ENCODE peak calls at places on chromosomes 1 and 21, in four cellular contexts. B, F, I and Y are unnamed samples. For H3K4me1, the result is how much of the 10 kb centered on the place peaks cover.

GRCh38 chr21:25402134-25402957 is 204.9 kb downstream of the MRPL39 start:
- DNase-seq in B (no peak), F (no peak), I (no peak), Y (no peak)

GRCh38 chr1:237672748-237673147 is 218.0 kb downstream of the ZP4 start:
- DNase-seq in B (no peak), F (no peak), I (no peak), Y (no peak)

GRCh38 chr1:201461783-201462441 is 7.1 kb downstream of the PHLDA3 start:
- DNase-seq in B (peak), F (peak), I (peak), Y (no peak)

GRCh38 chr1:170987397-170987796 is 52.1 kb downstream of the MROH9 start:
- DNase-seq in B (no peak), F (no peak), I (no peak), Y (no peak)

GRCh38 chr1:43774359-43774758 is 67.0 kb downstream of the ST3GAL3 start:
- DNase-seq in B (no peak), F (no peak), I (no peak), Y (no peak)

GRCh38 chr1:157364612-157365011 is 187.7 kb downstream of the FCRL5 start:
- DNase-seq in B (no peak), F (no peak), I (no peak), Y (no peak)

GRCh38 chr1:24899581-24900485 is 30.2 kb downstream of the RUNX3 start:
- DNase-seq in B (no peak), F (no peak), I (no peak), Y (no peak)

GRCh38 chr1:47934243-47934805 is 62.9 kb downstream of the TRABD2B start:
- DNase-seq in B (peak), F (no peak), I (peak), Y (no peak)

GRCh38 chr1:213793482-213794067 is 194.2 kb upstream of the PROX1 start:
- DNase-seq in B (no peak), F (no peak), I (no peak), Y (no peak)

GRCh38 chr1:153883223-153883622 is 39.5 kb downstream of the GATAD2B start:
- DNase-seq in B (no peak), F (no peak), I (no peak), Y (no peak)

GRCh38 chr1:238991730-238992490 is 394.5 kb upstream of the CHRM3 start:
- DNase-seq in B (no peak), F (no peak), I (no peak), Y (no peak)

GRCh38 chr1:1199141-1199960 is 7.0 kb downstream of the TNFRSF18 start:
- DNase-seq in B (no peak), F (no peak), I (peak), Y (no peak)

GRCh38 chr21:16978309-16978895 is 534.4 kb upstream of the CXADR start:
- DNase-seq in B (no peak), F (no peak), I (no peak), Y (no peak)

GRCh38 chr21:16426936-16427335 is 697.2 kb downstream of the USP25 start:
- DNase-seq in B (no peak), F (no peak), I (no peak), Y (no peak)

GRCh38 chr1:160795951-160796383 is at the start of gene LY9:
- DNase-seq in B (no peak), F (no peak), I (no peak), Y (peak)

GRCh38 chr21:15557925-15558324 is 171.9 kb upstream of the USP25 start:
- DNase-seq in B (no peak), F (no peak), I (no peak), Y (no peak)

GRCh38 chr21:33844104-33844889 is 71.3 kb downstream of the ATP5PO start:
- DNase-seq in B (no peak), F (peak), I (peak), Y (no peak)

GRCh38 chr21:14554948-14555347 is 8.8 kb upstream of the SAMSN1 start:
- DNase-seq in B (no peak), F (no peak), I (no peak), Y (no peak)

GRCh38 chr1:237759371-237759770 is 131.4 kb downstream of the ZP4 start:
- DNase-seq in B (no peak), F (no peak), I (no peak), Y (no peak)

GRCh38 chr1:93537924-93538323 is 90.0 kb downstream of the FNBP1L start:
- DNase-seq in B (no peak), F (no peak), I (no peak), Y (no peak)

GRCh38 chr1:12546771-12547585 is 71.0 kb downstream of the DHRS3 start:
- DNase-seq in B (no peak), F (no peak), I (peak), Y (no peak)

GRCh38 chr1:171433451-171433850 is 51.9 kb upstream of the PRRC2C start:
- DNase-seq in B (no peak), F (peak), I (no peak), Y (no peak)

GRCh38 chr1:223444411-223444810 is 51.2 kb downstream of the CCDC185 start:
- DNase-seq in B (no peak), F (no peak), I (no peak), Y (no peak)

GRCh38 chr1:37875833-37876232 is 16.4 kb upstream of the MTF1 start:
- DNase-seq in B (no peak), F (no peak), I (no peak), Y (no peak)

GRCh38 chr1:119542492-119542946 is 35.5 kb downstream of the HSD3B1 start:
- DNase-seq in B (no peak), F (no peak), I (no peak), Y (no peak)

GRCh38 chr1:157472302-157472701 is 80.0 kb downstream of the FCRL5 start:
- DNase-seq in B (no peak), F (no peak), I (no peak), Y (no peak)

GRCh38 chr1:39926343-39926769 is 24.6 kb upstream of the MYCL start:
- DNase-seq in B (peak), F (no peak), I (no peak), Y (no peak)

GRCh38 chr1:66999640-67000400 is 54.1 kb downstream of the SLC35D1 start:
- DNase-seq in B (no peak), F (no peak), I (no peak), Y (no peak)
- H3K27ac ChIP-seq in B (no peak), F (no peak), I (no peak), Y (no peak)

GRCh38 chr1:8791819-8792218 is 25.6 kb downstream of the RERE start:
- DNase-seq in B (no peak), F (no peak), I (no peak), Y (no peak)

GRCh38 chr1:8794605-8795004 is 22.8 kb downstream of the RERE start:
- DNase-seq in B (no peak), F (no peak), I (no peak), Y (no peak)

GRCh38 chr1:8796812-8797211 is 20.6 kb downstream of the RERE start:
- DNase-seq in B (no peak), F (no peak), I (no peak), Y (no peak)

GRCh38 chr1:8800416-8800815 is 17.0 kb downstream of the RERE start:
- DNase-seq in B (no peak), F (no peak), I (no peak), Y (no peak)

GRCh38 chr1:8797230-8797629 is 20.2 kb downstream of the RERE start:
- DNase-seq in B (no peak), F (no peak), I (no peak), Y (no peak)
- H3K4me1 ChIP-seq in B (under half), F (under half), I (under half), Y (under half)

GRCh38 chr1:6447016-6447817 is 18.8 kb downstream of the TNFRSF25 start:
- DNase-seq in B (no peak), F (no peak), I (no peak), Y (peak)

GRCh38 chr1:6446665-6447015 is 19.3 kb downstream of the TNFRSF25 start:
- DNase-seq in B (no peak), F (no peak), I (no peak), Y (no peak)

GRCh38 chr1:6450005-6450450 is 15.9 kb downstream of the TNFRSF25 start:
- DNase-seq in B (no peak), F (no peak), I (no peak), Y (no peak)

GRCh38 chr1:6448749-6449631 is 17.0 kb downstream of the TNFRSF25 start:
- DNase-seq in B (peak), F (no peak), I (no peak), Y (no peak)

DNA sequence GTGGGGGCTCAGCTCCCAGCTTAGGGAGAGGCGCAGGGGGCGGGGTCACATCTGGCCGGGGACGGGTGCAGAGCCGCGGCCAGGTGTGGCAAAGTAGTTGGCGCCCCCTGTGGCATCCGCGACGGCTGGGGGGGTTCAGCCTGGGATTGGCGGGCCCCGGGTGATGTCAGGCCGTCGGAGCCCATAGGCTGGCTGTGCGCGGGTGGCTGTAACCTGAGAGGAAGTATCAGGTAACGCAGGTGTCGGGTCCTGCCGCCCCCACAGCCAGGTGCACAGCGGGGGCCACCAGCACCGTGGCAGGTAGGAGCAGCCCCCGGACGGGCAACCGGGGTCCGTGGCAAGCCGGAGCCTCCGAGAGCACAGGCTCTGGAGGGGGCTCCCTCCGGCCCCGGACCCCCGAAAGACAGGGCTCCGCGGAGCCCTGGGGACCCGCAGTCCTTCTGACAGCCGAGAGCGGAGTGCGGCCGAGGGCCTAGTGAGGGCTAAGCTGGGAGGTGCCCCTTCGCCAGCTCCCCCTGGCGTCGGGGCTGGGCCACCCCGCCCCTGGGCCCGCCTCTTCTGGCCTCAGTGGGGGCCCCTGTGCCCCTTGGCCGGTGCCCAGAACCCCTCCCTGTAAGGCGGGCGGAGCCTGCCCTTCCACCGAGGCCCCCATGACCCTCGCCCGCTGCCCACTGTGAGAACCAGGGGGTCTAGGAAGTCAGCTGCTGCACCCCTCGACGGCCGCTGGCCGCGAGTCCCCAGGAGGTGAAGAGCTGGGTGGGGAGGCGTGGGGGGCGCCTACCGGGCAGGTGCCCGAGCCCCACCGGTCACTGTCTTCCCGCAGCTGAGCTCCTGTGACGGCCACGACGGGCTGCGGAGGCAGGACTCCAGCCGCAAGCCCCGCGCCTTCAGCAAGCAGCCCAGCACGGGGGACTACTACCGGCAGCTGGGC is 17.9 kb downstream of the TNFRSF25 start:
- DNase-seq in B (no peak), F (no peak), I (no peak), Y (peak)
- H3K4me3 ChIP-seq in B (peak), F (no peak), I (peak), Y (no peak)

GRCh38 chr1:55839626-55840025 is 624.5 kb upstream of the USP24 start:
- DNase-seq in B (no peak), F (no peak), I (no peak), Y (no peak)
- H3K27ac ChIP-seq in B (no peak), F (no peak), I (no peak), Y (no peak)

GRCh38 chr1:35539824-35540261 is 17.4 kb downstream of the KIAA0319L start:
- DNase-seq in B (no peak), F (peak), I (no peak), Y (no peak)
- H3K4me1 ChIP-seq in B (under half), F (under half), I (half or more), Y (half or more)

DNA sequence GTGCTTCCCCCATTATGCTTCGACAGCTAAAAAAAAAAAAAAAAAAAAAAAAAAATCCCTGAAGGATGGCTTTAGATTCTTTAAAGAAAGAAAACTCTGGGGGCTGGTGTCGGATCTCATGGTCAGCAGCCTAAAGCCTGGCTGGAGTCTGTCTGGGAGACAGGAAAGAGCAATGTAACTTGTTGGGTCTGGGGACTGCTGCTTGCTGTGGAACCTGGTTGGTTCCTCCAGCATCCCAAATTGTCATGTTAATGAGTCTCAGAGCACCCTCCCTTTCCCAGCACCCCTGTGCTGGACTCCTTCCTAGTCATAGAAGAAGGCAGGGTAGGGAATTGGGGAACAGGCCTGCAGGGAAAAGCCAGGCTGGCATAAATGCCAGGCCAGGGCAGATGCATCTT is 3.0 kb downstream of the KCNC4 start:
- DNase-seq in B (no peak), F (no peak), I (no peak), Y (no peak)
- H3K4me3 ChIP-seq in B (no peak), F (no peak), I (peak), Y (no peak)